ENCODE peak calls at places on chromosomes 4 and X, in eight cellular contexts. W is lower lobe of right lung, K is adrenal gland, S is keratinocyte, C is aorta, J is hepatocyte, H is heart left ventricle, T is MM.1S. O is an unnamed sample.

GRCh38 chrX:21375795-21376069 is 1.5 kb downstream of the CNKSR2 start:
- DNase-seq in W (no peak), K (no peak), S (no peak), C (no peak), J (peak; percentile 8), H (no peak), T (no peak), O (no peak)

GRCh38 chr4:16779028-16779675 is 119.3 kb downstream of the LDB2 start:
- DNase-seq in W (no peak), K (no peak), S (no peak), C (no peak), J (no peak), H (no peak), T (no peak), O (no peak)

GRCh38 chrX:131393426-131393825 is 104.3 kb upstream of the IGSF1 start:
- DNase-seq in W (peak; percentile 34), K (no peak), S (no peak), C (no peak), J (no peak), H (no peak), T (no peak), O (no peak)

GRCh38 chr4:27009539-27009938 is 148.9 kb downstream of the STIM2 start:
- DNase-seq in W (no peak), K (no peak), S (no peak), C (no peak), J (no peak), H (no peak), T (no peak), O (no peak)

GRCh38 chr4:103754844-103755243 is 35.1 kb upstream of the TACR3 start:
- DNase-seq in W (no peak), K (no peak), S (peak; percentile 21), C (no peak), J (peak; percentile 5), H (no peak), T (no peak), O (no peak)

GRCh38 chr4:85491527-85491926 is 16.6 kb downstream of the ARHGAP24 start:
- DNase-seq in W (no peak), K (no peak), S (no peak), C (no peak), J (no peak), H (no peak), T (peak; percentile 50), O (no peak)

GRCh38 chr4:89894654-89895652 is at the start of gene MMRN1:
- DNase-seq in W (no peak), K (no peak), S (no peak), C (no peak), J (no peak), H (no peak), T (peak; percentile 53), O (no peak)

GRCh38 chrX:46180258-46180687 is 364.9 kb downstream of the ZNF674 start:
- DNase-seq in W (no peak), K (no peak), S (no peak), C (no peak), J (no peak), H (no peak), T (peak; percentile 6), O (peak; percentile 35)

GRCh38 chr4:124177647-124178425 is 534.7 kb downstream of the ANKRD50 start:
- DNase-seq in W (no peak), K (no peak), S (no peak), C (no peak), J (no peak), H (no peak), T (no peak), O (no peak)

GRCh38 chr4:37561803-37562207 is 124.4 kb downstream of the RELL1 start:
- DNase-seq in W (no peak), K (no peak), S (peak; percentile 94), C (no peak), J (peak; percentile 49), H (no peak), T (no peak), O (no peak)

GRCh38 chr4:105808459-105809041 is 86.7 kb upstream of the NPNT start:
- DNase-seq in W (no peak), K (peak; percentile 20), S (no peak), C (no peak), J (peak; percentile 10), H (no peak), T (no peak), O (no peak)

DNA sequence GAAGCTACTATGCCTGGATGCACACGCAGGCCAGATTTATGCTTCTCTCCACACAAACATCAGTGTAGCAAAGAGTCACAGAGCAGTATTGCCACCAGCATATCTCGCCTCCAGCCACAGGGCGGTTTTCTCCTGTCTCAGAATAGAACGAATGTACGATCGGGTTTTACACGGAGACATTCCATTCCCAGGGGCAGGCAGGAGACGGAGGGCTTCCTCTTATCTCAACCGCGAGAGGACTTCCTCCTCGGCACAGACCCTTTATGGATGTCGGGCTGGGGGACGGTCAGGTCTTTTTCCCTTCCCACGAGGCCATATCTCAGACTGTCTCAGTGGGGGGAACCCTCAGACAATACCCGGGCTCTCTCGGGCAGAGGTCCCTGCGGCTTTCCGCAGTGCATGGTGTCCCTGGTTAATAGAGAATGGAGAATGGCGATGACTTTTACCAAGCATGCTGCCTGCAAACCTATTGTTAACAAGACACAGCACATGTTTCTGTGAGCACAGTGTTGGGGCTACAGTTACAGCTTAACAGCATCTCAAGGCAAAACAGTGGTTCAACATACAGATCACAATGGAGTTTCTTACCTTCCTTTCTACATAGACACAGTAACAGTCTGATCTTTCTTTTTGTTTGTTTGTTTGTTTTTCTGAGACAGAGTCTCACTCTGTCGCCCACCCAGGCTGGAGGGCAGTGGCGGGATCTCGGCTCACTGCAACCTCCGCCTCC is 24.1 kb downstream of the CSF2RA start:
- DNase-seq in W (no peak), K (no peak), S (no peak), C (peak; percentile 43), J (no peak), H (no peak), T (no peak), O (no peak)
- H3K4me1 ChIP-seq in W (no peaks in the 10 kb centered on the region), K (no peaks in the 10 kb centered on the region), S (no peaks in the 10 kb centered on the region), C (no peaks in the 10 kb centered on the region), J (no peaks in the 10 kb centered on the region), H (no peaks in the 10 kb centered on the region), T (no peaks in the 10 kb centered on the region), O (no peaks in the 10 kb centered on the region)

DNA sequence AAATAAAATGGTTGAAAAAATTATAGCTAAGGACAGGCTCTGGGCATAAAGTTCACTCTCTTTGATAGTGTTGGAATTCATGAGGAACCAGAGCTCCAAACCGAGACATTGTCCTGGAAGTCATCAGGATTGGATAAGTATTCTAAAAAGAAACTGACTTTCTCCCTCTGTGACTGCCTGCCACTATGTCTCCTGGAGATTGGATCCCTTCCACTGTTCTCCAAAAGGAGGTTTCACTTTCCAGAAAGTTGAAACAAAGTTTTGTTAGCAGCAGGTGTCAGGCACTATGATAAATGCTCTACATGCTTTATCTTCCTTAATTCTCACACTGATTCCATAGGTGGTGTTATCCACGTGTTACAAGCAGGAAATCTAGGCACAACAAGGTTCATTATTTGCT is 16.8 kb downstream of the BANK1 start:
- DNase-seq in W (no peak), K (no peak), S (no peak), C (no peak), J (no peak), H (no peak), T (no peak), O (peak; percentile 35)
- H3K4me3 ChIP-seq in W (no peak overlapping the region), K (no peak overlapping the region), S (no peak overlapping the region), C (no peak overlapping the region), J (no peak overlapping the region), H (no peak overlapping the region), T (no peak overlapping the region), O (no peak overlapping the region)

GRCh38 chr4:152099555-152099954 is 338.7 kb upstream of the GATB start:
- DNase-seq in W (no peak), K (no peak), S (no peak), C (no peak), J (no peak), H (no peak), T (no peak), O (no peak)

GRCh38 chr4:152099061-152099425 is 338.2 kb upstream of the GATB start:
- DNase-seq in W (no peak), K (no peak), S (no peak), C (no peak), J (no peak), H (no peak), T (no peak), O (no peak)

GRCh38 chr4:152101546-152102183 is 340.9 kb upstream of the GATB start:
- DNase-seq in W (no peak), K (no peak), S (no peak), C (no peak), J (no peak), H (no peak), T (no peak), O (no peak)

GRCh38 chr4:152102184-152103000 is 341.6 kb upstream of the GATB start:
- DNase-seq in W (no peak), K (no peak), S (no peak), C (no peak), J (no peak), H (no peak), T (no peak), O (no peak)

DNA sequence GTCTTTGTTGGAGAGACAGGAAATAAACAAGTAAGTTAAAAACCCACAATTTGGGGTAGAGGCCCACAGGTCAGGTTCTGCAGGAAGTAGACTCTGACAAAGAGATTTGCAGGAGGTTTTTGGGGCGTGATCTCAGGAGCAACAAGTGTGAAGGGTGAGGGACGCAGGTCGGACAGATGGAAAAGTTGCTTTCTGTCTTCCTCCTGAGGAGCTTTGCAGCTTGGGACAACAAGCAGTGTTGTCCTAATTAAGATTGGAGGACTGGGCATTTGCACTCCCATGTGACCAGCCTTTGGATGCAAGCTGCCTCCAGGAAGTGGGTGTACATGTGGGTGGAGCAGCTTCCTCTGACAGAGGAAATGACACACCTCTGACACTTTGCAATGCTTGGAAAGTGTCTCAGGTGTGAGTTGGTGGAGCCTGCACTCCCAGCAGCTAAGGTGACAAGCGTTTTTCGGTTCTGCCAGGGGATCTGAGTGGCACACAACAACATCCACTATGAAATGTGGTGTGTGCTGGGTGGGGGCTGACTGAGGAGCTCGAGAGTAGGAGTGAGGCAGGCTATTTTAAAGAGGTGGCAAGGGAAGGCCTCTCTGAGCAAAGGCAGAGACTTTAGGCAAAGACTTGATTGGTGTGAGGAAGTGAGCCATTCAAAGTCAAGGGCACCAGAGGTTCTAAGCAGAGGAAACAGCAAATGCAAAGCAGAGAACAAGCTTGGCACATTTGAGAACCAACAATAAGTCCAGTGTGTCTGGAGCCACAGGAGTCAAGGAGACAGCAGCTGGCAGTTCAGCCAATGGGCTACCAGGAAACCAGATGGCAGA is 339.8 kb upstream of the GATB start:
- DNase-seq in W (no peak), K (no peak), S (no peak), C (no peak), J (no peak), H (no peak), T (no peak), O (peak; percentile 63)
- H3K4me1 ChIP-seq in W (peaks cover 10% of the 10 kb centered on the region), K (peaks cover under 1% of the 10 kb centered on the region), S (peaks cover 29% of the 10 kb centered on the region), C (no peaks in the 10 kb centered on the region), J (peaks cover 18% of the 10 kb centered on the region), H (no peaks in the 10 kb centered on the region), T (peaks cover 10% of the 10 kb centered on the region), O (peaks cover 12% of the 10 kb centered on the region)

DNA sequence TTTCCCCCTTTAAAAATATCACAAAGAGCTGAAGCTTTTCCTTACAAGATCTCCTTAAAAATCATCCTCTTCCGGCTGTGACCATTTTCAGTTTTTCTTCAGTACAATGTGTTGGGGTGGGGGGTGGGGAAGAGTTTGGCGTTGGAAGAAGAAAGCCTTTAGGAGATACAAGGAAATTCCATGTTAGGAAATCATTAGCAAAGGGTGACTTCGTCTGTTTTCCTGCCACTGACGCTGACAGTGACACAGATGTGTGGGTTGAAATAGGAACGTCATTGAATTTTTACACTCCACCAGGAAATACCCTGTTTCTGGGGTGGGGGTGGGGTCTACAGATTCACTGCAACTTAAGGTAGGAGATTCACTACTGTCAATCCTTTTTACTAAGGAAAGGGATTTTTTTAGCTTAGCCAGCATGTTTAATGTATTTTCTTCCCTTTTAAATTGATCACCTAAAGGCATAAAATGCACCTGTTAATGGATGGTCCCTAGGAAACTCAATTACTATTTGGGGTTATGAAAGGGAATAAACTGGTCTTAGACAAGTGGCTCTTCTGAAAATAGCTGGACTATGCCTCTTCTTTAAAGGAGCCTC is 3.9 kb downstream of the MAMLD1 start:
- DNase-seq in W (no peak), K (no peak), S (no peak), C (no peak), J (peak; percentile 33), H (no peak), T (no peak), O (no peak)
- H3K4me3 ChIP-seq in W (peak overlapping the region; percentile 63), K (peak overlapping the region; percentile 43), S (no peak overlapping the region), C (peak overlapping the region; percentile 31), J (peak overlapping the region; percentile 31), H (peak overlapping the region; percentile 65), T (no peak overlapping the region), O (no peak overlapping the region)

O was measured in small intestine.